ENCODE peak calls at places on chromosomes 4 and X, in ten cellular contexts. I is cardiac fibroblast, T is aorta, Y is NCI-H69, V is germinal center, Z is GM23248, W is immature natural killer cell, D is GDM1, H is fibroblast of lung, L is NCI-H774. O is an unnamed sample.
A peak's percentile ranks its signal among the peaks of the same experiment; 100 is the strongest.

GRCh38 chrX:133390647-133391046 is 24.6 kb downstream of the GPC4 start:
- DNase-seq in I (no peak), T (no peak), Y (no peak), V (no peak), Z (no peak), W (no peak), D (no peak), H (no peak), L (no peak), O (no peak)

GRCh38 chr4:165692082-165692481 is 181.0 kb upstream of the TLL1 start:
- DNase-seq in I (no peak), T (no peak), Y (no peak), V (no peak), Z (no peak), W (no peak), D (no peak), H (peak; percentile 18), L (no peak), O (no peak)

GRCh38 chr4:66569228-66569627 is 898.9 kb upstream of the EPHA5 start:
- DNase-seq in I (no peak), T (no peak), Y (no peak), V (no peak), Z (no peak), W (no peak), D (no peak), H (no peak), L (no peak), O (no peak)

GRCh38 chr4:95363966-95364365 is 184.8 kb downstream of the UNC5C start:
- DNase-seq in I (peak; percentile 31), T (no peak), Y (peak; percentile 23), V (no peak), Z (no peak), W (no peak), D (no peak), H (peak; percentile 40), L (no peak), O (no peak)

GRCh38 chrX:150936556-150936955 is 38.1 kb upstream of the CD99L2 start:
- DNase-seq in I (no peak), T (no peak), Y (no peak), V (no peak), Z (no peak), W (no peak), D (no peak), H (no peak), L (no peak), O (no peak)

GRCh38 chr4:1039493-1040343 is 28.3 kb downstream of the FGFRL1 start:
- DNase-seq in I (peak; percentile 66), T (peak; percentile 84), Y (no peak), V (no peak), Z (peak; percentile 78), W (no peak), D (no peak), H (peak; percentile 66), L (no peak), O (no peak)

GRCh38 chr4:160038560-160038959 is 935.7 kb downstream of the RAPGEF2 start:
- DNase-seq in I (peak; percentile 2), T (no peak), Y (peak; percentile 35), V (no peak), Z (no peak), W (no peak), D (no peak), H (peak; percentile 17), L (no peak), O (no peak)

GRCh38 chr4:149409186-149410056 is 406.2 kb downstream of the IQCM start:
- DNase-seq in I (peak; percentile 94), T (peak; percentile 63), Y (peak; percentile 70), V (no peak), Z (peak; percentile 92), W (no peak), D (no peak), H (peak; percentile 95), L (no peak), O (peak; percentile 69)

GRCh38 chr4:68463796-68464195 is 16.5 kb downstream of the TMPRSS11E start:
- DNase-seq in I (no peak), T (no peak), Y (no peak), V (no peak), Z (peak; percentile 13), W (no peak), D (no peak), H (peak; percentile 66), L (no peak), O (no peak)